ENCODE peak calls at places on chromosomes 16 and 17, in six cellular contexts. Q is K562; R is Caco-2; F is cardiac muscle cell; V is CD8-positive, alpha-beta T cell; B is A549. Z is an unnamed sample.

GRCh38 chr16:69703638-69704037 is 22.7 kb downstream of the NQO1 start:
- DNase-seq in V (no peak), F (no peak), Q (no peak), B (no peak), R (no peak), Z (no peak)

GRCh38 chr16:17339764-17340541 is 130.8 kb downstream of the XYLT1 start:
- DNase-seq in R (peak; percentile 8), V (no peak), F (peak; percentile 22), Q (no peak), B (no peak), Z (no peak)

GRCh38 chr16:54280751-54281150 is 5.8 kb downstream of the IRX3 start:
- DNase-seq in V (no peak), F (no peak), Q (no peak), R (no peak), B (no peak), Z (no peak)

GRCh38 chr16:83473109-83473508 is 334.7 kb upstream of the HSBP1 start:
- DNase-seq in R (no peak), F (no peak), Q (no peak), V (no peak), B (no peak), Z (no peak)

GRCh38 chr17:55710829-55711496 is 11.7 kb downstream of the TMEM100 start:
- DNase-seq in R (no peak), B (no peak), Q (no peak), V (no peak), F (no peak), Z (no peak)

GRCh38 chr16:63684702-63685101 is 1437.2 kb downstream of the CDH11 start:
- DNase-seq in F (peak; percentile 13), Q (no peak), B (no peak), R (no peak), V (no peak), Z (no peak)

GRCh38 chr16:81004646-81005353 is 1.9 kb downstream of the CMC2 start:
- DNase-seq in Q (no peak), V (no peak), R (peak; percentile 61), F (peak; percentile 67), B (peak; percentile 32), Z (no peak)

GRCh38 chr16:3101841-3102470 is 2.9 kb upstream of the ZSCAN10 start:
- DNase-seq in B (no peak), R (no peak), V (no peak), F (no peak), Q (no peak), Z (no peak)

GRCh38 chr16:31664683-31665482 is 137.2 kb downstream of the AHSP start:
- DNase-seq in B (no peak), F (no peak), V (no peak), R (no peak), Q (no peak), Z (no peak)

GRCh38 chr17:7557825-7558543 is 566 bp upstream of the TNFSF13 start:
- DNase-seq in R (no peak), F (peak; percentile 38), V (no peak), B (no peak), Q (no peak), Z (peak; percentile 93)

GRCh38 chr17:19322129-19322505 is 40.4 kb downstream of the B9D1 start:
- DNase-seq in F (no peak), B (no peak), R (no peak), Q (no peak), V (no peak), Z (no peak)

GRCh38 chr16:57701759-57702371 is 7.3 kb downstream of the DRC7 start:
- DNase-seq in V (no peak), Q (no peak), B (no peak), R (no peak), F (no peak), Z (no peak)

GRCh38 chr17:511833-512251 is 159.2 kb upstream of the RPH3AL start:
- DNase-seq in B (no peak), R (no peak), V (no peak), F (no peak), Q (no peak), Z (no peak)

GRCh38 chr17:35051183-35051578 is 12.3 kb downstream of the RFFL start:
- DNase-seq in R (no peak), Q (no peak), F (no peak), B (no peak), V (no peak), Z (no peak)

GRCh38 chr17:31877911-31878702 is 19.1 kb upstream of the COPRS start:
- DNase-seq in Q (no peak), V (no peak), B (no peak), R (no peak), F (no peak), Z (no peak)

GRCh38 chr16:50841081-50841886 is 99.4 kb downstream of the CYLD start:
- DNase-seq in V (no peak), Q (peak; percentile 78), R (no peak), B (no peak), F (peak; percentile 43), Z (no peak)

GRCh38 chr16:66891360-66891759 is 11.0 kb downstream of the PDP2 start:
- DNase-seq in Q (no peak), B (no peak), F (no peak), R (no peak), V (no peak), Z (no peak)

GRCh38 chr17:48131216-48131824 is 23.8 kb downstream of the SNX11 start:
- DNase-seq in B (peak; percentile 87), F (peak; percentile 84), V (no peak), R (peak; percentile 95), Q (peak; percentile 70), Z (peak; percentile 56)

DNA sequence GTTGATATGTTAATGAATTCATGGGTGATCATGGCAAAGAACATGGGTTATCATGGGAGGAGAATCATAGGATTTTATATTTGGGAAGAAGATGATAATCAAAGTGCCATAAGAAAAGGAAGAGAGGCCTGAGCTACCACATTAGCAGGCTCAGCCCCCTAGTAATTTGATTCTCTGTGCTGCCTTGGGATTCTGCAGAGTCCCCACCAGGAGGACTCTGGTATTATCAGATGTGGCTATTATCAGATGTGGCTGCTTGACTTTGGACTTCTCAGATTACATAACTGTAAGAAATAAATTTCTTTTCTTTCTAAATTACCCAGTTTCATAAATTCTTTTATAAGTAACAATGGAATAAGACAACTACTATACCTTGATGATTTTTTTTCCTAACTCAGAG is 137.6 kb downstream of the ITFG1 start:
- DNase-seq in Q (no peak), V (no peak), F (no peak), R (no peak), B (no peak), Z (no peak)
- TF ChIP-seq CTCF in Q (peak; percentile 13), V (no peak), F (no peak), R (no peak), B (no peak), Z (no peak)

DNA sequence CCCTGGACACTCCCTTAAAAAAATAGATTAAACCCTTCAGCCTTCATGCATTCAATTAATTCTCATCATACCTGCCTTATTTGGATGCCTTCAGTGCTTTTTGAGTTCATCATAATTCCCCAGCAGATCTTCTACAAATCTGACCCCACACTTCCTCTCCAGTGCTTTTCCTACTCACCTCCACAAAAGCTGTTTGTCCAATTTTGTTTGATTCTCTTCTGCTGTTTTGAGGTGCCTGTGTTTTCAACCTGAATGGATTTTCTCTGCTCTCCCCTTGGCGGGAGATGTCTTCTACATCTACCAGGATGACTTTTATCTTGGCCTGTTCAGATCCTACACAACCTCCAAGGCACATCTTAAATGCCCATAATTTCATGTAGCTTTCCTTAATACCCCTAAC is 112.7 kb downstream of the TOX3 start:
- DNase-seq in V (no peak), F (no peak), R (no peak), Q (no peak), B (no peak), Z (no peak)
- H3K9me3 ChIP-seq in V (no peaks in the 10 kb centered on the region), F (no peaks in the 10 kb centered on the region), R (no peaks in the 10 kb centered on the region), Q (no peaks in the 10 kb centered on the region), B (no peaks in the 10 kb centered on the region), Z (no peaks in the 10 kb centered on the region)

GRCh38 chr17:77476498-77476897 is 335.7 kb downstream of the SEC14L1 start:
- DNase-seq in V (no peak), B (no peak), R (no peak), Q (no peak), F (no peak), Z (no peak)
- H3K4me1 ChIP-seq in V (peaks cover 98% of the 10 kb centered on the region), B (peaks cover 53% of the 10 kb centered on the region), R (peaks cover 42% of the 10 kb centered on the region), Q (peaks cover 17% of the 10 kb centered on the region), F (peaks cover 88% of the 10 kb centered on the region), Z (peaks cover 20% of the 10 kb centered on the region)

GRCh38 chr16:86508947-86509758 is 1.2 kb upstream of the FOXF1 start:
- DNase-seq in Q (no peak), V (no peak), B (no peak), R (peak; percentile 54), F (peak; percentile 53), Z (peak; percentile 35)
- TF ChIP-seq CTCF in Q (no peak), V (no peak), B (no peak), R (no peak), F (no peak), Z (no peak)

GRCh38 chr17:73336613-73337400 is 25.0 kb upstream of the CDC42EP4 start:
- DNase-seq in R (no peak), B (no peak), Q (no peak), V (no peak), F (no peak), Z (no peak)

GRCh38 chr17:73338050-73338491 is 26.3 kb upstream of the CDC42EP4 start:
- DNase-seq in B (no peak), V (no peak), Q (no peak), R (no peak), F (no peak), Z (no peak)

GRCh38 chr17:73341350-73342056 is 29.7 kb upstream of the CDC42EP4 start:
- DNase-seq in Q (no peak), F (no peak), V (no peak), R (no peak), B (no peak), Z (no peak)

GRCh38 chr17:73340093-73340596 is 28.3 kb upstream of the CDC42EP4 start:
- DNase-seq in V (no peak), B (peak; percentile 99), F (no peak), Q (no peak), R (no peak), Z (peak; percentile 62)

GRCh38 chr17:73338566-73339247 is 26.9 kb upstream of the CDC42EP4 start:
- DNase-seq in Q (no peak), F (no peak), R (no peak), B (no peak), V (no peak), Z (no peak)
- H3K9me3 ChIP-seq in Q (no peaks in the 10 kb centered on the region), F (no peaks in the 10 kb centered on the region), R (no peaks in the 10 kb centered on the region), B (no peaks in the 10 kb centered on the region), V (no peaks in the 10 kb centered on the region), Z (no peaks in the 10 kb centered on the region)

GRCh38 chr17:16975266-16975651 is 3.3 kb upstream of the TNFRSF13B start:
- DNase-seq in V (no peak), F (no peak), Q (no peak), B (no peak), R (no peak), Z (no peak)
- H3K4me1 ChIP-seq in V (no peaks in the 10 kb centered on the region), F (no peaks in the 10 kb centered on the region), Q (no peaks in the 10 kb centered on the region), B (peaks cover 4% of the 10 kb centered on the region), R (peaks cover 4% of the 10 kb centered on the region), Z (no peaks in the 10 kb centered on the region)

GRCh38 chr16:47847220-47847970 is 308.4 kb downstream of the ABCC12 start:
- DNase-seq in B (no peak), R (no peak), F (no peak), V (no peak), Q (no peak), Z (peak; percentile 22)
- TF ChIP-seq CTCF in B (no peak), R (no peak), F (no peak), V (no peak), Q (no peak), Z (no peak)

GRCh38 chr17:83160443-83161297 is 81.3 kb downstream of the METRNL start:
- DNase-seq in B (no peak), F (no peak), Q (no peak), R (no peak), V (no peak), Z (peak; percentile 16)
- H3K9me3 ChIP-seq in B (no peaks in the 10 kb centered on the region), F (no peaks in the 10 kb centered on the region), Q (no peaks in the 10 kb centered on the region), R (no peaks in the 10 kb centered on the region), V (no peaks in the 10 kb centered on the region), Z (no peaks in the 10 kb centered on the region)

Z was measured in lung.